ENCODE peak calls at places on chromosomes 3 and 15, in five cellular contexts. M is IMR-90, N is suprapubic skin, O is sigmoid colon, V is breast epithelium. P is an unnamed sample.
A peak's percentile ranks its signal among the peaks of the same experiment; 100 is the strongest.

GRCh38 chr3:111534701-111535100 is 7.3 kb upstream of the CD96 start:
- DNase-seq in M (peak; percentile 71), V (no peak), N (no peak), O (no peak), P (no peak)

GRCh38 chr3:194880940-194881925 is 195.6 kb downstream of the FAM43A start:
- DNase-seq in O (no peak), N (no peak), V (no peak), M (no peak), P (peak; percentile 42)

GRCh38 chr15:63598467-63599400 is 1.5 kb downstream of the FBXL22 start:
- DNase-seq in O (peak; percentile 89), V (no peak), M (no peak), N (no peak), P (peak; percentile 87)

GRCh38 chr15:64749999-64750657 is 25.3 kb downstream of the RBPMS2 start:
- DNase-seq in M (peak; percentile 57), N (no peak), V (no peak), O (no peak), P (no peak)

GRCh38 chr3:134350861-134351311 is 23.4 kb downstream of the AMOTL2 start:
- DNase-seq in M (no peak), N (no peak), V (peak; percentile 72), O (peak; percentile 62), P (no peak)

GRCh38 chr3:109921509-109921908 is 584.2 kb upstream of the DPPA4 start:
- DNase-seq in M (no peak), N (no peak), O (no peak), V (no peak), P (no peak)

GRCh38 chr3:185649414-185649813 is 63.3 kb downstream of the SENP2 start:
- DNase-seq in M (no peak), V (no peak), O (peak; percentile 46), N (no peak), P (no peak)

GRCh38 chr3:108283006-108283405 is 13.3 kb upstream of the HHLA2 start:
- DNase-seq in N (no peak), O (no peak), V (no peak), M (no peak), P (no peak)

GRCh38 chr15:98690272-98690671 is 41.9 kb downstream of the IGF1R start:
- DNase-seq in N (no peak), M (peak; percentile 47), O (no peak), V (no peak), P (no peak)

GRCh38 chr3:38084019-38084968 is 45.3 kb downstream of the DLEC1 start:
- DNase-seq in N (no peak), O (no peak), V (no peak), M (peak; percentile 19), P (no peak)

GRCh38 chr3:29693863-29694262 is 413.0 kb downstream of the RBMS3 start:
- DNase-seq in O (no peak), M (peak; percentile 87), V (no peak), N (no peak), P (no peak)

GRCh38 chr15:96703794-96704550 is 373.5 kb downstream of the NR2F2 start:
- DNase-seq in M (no peak), V (no peak), N (no peak), O (no peak), P (no peak)

GRCh38 chr15:82317091-82317489 is 32.2 kb downstream of the GOLGA6L10 start:
- DNase-seq in N (peak; percentile 34), V (no peak), O (peak; percentile 56), M (no peak), P (no peak)

GRCh38 chr3:11304160-11304559 is 32.0 kb downstream of the ATG7 start:
- DNase-seq in O (no peak), V (no peak), M (no peak), N (no peak), P (no peak)

GRCh38 chr15:94234300-94234699 is 2.9 kb downstream of the MCTP2 start:
- DNase-seq in M (no peak), N (no peak), O (no peak), V (no peak), P (no peak)

GRCh38 chr3:112390783-112391641 is 58.1 kb downstream of the CD200 start:
- DNase-seq in M (peak; percentile 98), N (no peak), V (no peak), O (no peak), P (no peak)

GRCh38 chr15:90225504-90226234 is 8.1 kb downstream of the CIB1 start:
- DNase-seq in O (no peak), V (no peak), N (no peak), M (no peak), P (no peak)

GRCh38 chr15:85742186-85742751 is 52.5 kb downstream of the KLHL25 start:
- DNase-seq in N (peak; percentile 56), M (peak; percentile 66), V (no peak), O (no peak), P (no peak)

GRCh38 chr3:185880600-185880999 is 55.8 kb upstream of the IGF2BP2 start:
- DNase-seq in N (no peak), O (no peak), M (no peak), V (no peak), P (no peak)

GRCh38 chr3:96803860-96804259 is 10.5 kb upstream of the EPHA6 start:
- DNase-seq in M (no peak), O (no peak), V (no peak), N (no peak), P (no peak)

GRCh38 chr15:65377105-65377975 is 462 bp downstream of the IGDCC3 start:
- DNase-seq in V (no peak), N (no peak), M (no peak), O (no peak), P (no peak)

GRCh38 chr3:114424337-114424736 is 130.5 kb downstream of the TIGIT start:
- DNase-seq in V (no peak), N (no peak), O (no peak), M (no peak), P (no peak)

GRCh38 chr3:98188553-98188952 is 22.1 kb downstream of the OR5H15 start:
- DNase-seq in M (no peak), N (no peak), O (no peak), V (no peak), P (no peak)

GRCh38 chr3:150407051-150407817 is 864 bp upstream of the TSC22D2 start:
- DNase-seq in V (no peak), M (peak; percentile 22), N (no peak), O (no peak), P (no peak)
- H3K27ac ChIP-seq in V (peak overlapping the region; percentile 100), M (peak overlapping the region; percentile 85), N (peak overlapping the region; percentile 100), O (peak overlapping the region; percentile 96), P (peak overlapping the region; percentile 93)

GRCh38 chr15:91855241-91855640 is 1.7 kb downstream of the SLCO3A1 start:
- DNase-seq in M (no peak), N (no peak), O (no peak), V (no peak), P (peak; percentile 62)
- H3K4me1 ChIP-seq in M (peaks cover 5% of the 10 kb centered on the region), N (peaks cover 41% of the 10 kb centered on the region), O (no peaks in the 10 kb centered on the region), V (peaks cover 3% of the 10 kb centered on the region), P (peaks cover 50% of the 10 kb centered on the region)

GRCh38 chr15:70084461-70084860 is 13.3 kb downstream of the TLE3 start:
- DNase-seq in N (no peak), M (no peak), O (no peak), V (no peak), P (no peak)
- TF ChIP-seq POLR2A in N (no peak), M (no peak), O (no peak), V (no peak), P (no peak)

GRCh38 chr15:95497681-95498080 is 832.8 kb upstream of the NR2F2 start:
- DNase-seq in O (no peak), V (no peak), N (no peak), M (no peak), P (no peak)

GRCh38 chr15:95495033-95495541 is 835.4 kb upstream of the NR2F2 start:
- DNase-seq in M (no peak), N (no peak), V (no peak), O (no peak), P (no peak)

DNA sequence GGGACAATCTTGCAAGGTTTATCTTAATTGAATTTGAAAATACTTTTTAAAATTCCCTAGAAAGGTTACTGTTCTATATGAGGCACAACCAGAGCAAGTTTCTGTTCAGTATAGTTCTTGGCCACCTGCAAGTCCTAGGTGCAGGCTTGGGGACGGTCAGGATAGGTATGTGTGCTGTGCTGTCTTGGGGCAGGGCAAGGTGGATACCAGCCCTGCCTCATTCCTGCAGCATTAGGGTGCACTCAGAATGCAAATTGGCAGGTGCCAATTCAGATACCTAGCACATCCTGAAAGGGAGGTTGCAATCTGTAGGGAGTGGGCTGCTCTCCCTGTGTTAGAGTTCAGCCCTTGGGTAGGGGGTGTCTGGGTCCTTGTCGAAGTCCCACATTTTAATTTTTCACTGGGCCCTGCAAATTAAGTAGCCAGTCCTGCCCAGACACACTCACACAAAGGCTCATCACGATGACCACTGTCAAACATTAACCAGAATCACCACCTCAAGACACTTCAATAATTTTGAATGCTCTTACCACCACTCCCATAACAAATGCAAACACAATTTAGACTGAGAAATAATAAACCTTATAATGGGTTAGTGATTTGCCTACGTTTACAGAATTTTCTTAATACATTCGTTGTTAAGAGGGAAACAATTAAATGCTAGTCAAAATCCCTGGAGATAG is 838.0 kb upstream of the NR2F2 start:
- DNase-seq in O (no peak), N (no peak), M (no peak), V (no peak), P (no peak)
- H3K27ac ChIP-seq in O (no peak overlapping the region), N (no peak overlapping the region), M (no peak overlapping the region), V (no peak overlapping the region), P (no peak overlapping the region)

GRCh38 chr3:62171789-62172188 is 201.6 kb downstream of the FEZF2 start:
- DNase-seq in N (no peak), M (no peak), V (no peak), O (no peak), P (no peak)
- H3K4me1 ChIP-seq in N (no peaks in the 10 kb centered on the region), M (peaks cover 1% of the 10 kb centered on the region), V (no peaks in the 10 kb centered on the region), O (no peaks in the 10 kb centered on the region), P (peaks cover 13% of the 10 kb centered on the region)

GRCh38 chr15:100930306-100930848 is 11.2 kb downstream of the LRRK1 start:
- DNase-seq in O (no peak), V (no peak), M (no peak), N (no peak), P (no peak)
- TF ChIP-seq POLR2A in O (no peak), V (no peak), M (no peak), N (no peak), P (no peak)

GRCh38 chr15:71291723-71292122 is 176.5 kb downstream of the THSD4 start:
- DNase-seq in O (no peak), V (no peak), M (no peak), N (no peak), P (no peak)

GRCh38 chr15:71288348-71288955 is 173.2 kb downstream of the THSD4 start:
- DNase-seq in V (no peak), M (peak; percentile 74), N (no peak), O (no peak), P (no peak)

GRCh38 chr15:71294251-71294635 is 179.0 kb downstream of the THSD4 start:
- DNase-seq in O (no peak), V (no peak), N (no peak), M (no peak), P (peak; percentile 50)

GRCh38 chr15:71291247-71291646 is 176.0 kb downstream of the THSD4 start:
- DNase-seq in V (no peak), O (no peak), M (no peak), N (no peak), P (no peak)

DNA sequence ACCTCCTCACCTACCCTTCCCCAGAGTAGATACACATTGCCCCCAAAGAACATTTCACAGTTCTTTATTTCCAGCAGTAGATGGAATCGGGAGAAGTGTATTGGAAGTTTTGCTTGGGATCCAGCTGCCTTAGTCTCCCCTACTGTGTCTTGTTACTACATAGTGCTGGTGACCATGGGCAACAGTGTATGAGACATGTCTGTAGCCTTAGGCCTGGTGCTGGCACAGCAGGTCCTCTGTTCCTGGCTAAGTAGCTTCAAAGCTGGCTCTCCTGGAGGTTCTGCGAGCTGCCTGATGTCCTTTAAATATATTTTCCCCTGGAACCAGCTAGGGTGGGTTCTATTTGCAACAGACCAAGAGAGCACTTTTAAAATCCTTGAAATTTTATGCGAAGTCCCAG is 174.7 kb downstream of the THSD4 start:
- DNase-seq in V (no peak), O (no peak), M (no peak), N (no peak), P (no peak)
- H3K27ac ChIP-seq in V (peak overlapping the region; percentile 71), O (no peak overlapping the region), M (peak overlapping the region; percentile 48), N (no peak overlapping the region), P (no peak overlapping the region)

P was measured in esophagus muscularis mucosa.